ENCODE peak calls at places on chromosomes 13 and 19, in five cellular contexts. Q, V, S, E and W are unnamed samples.

GRCh38 chr19:45767881-45768643 is 990 bp downstream of the SIX5 start:
- DNase-seq in Q (peak; percentile 89), V (no peak), S (peak; percentile 91), E (peak; percentile 88), W (peak; percentile 84)

GRCh38 chr19:3441089-3441985 is 39.0 kb downstream of the SMIM24 start:
- DNase-seq in Q (peak; percentile 58), V (no peak), S (peak; percentile 66), E (no peak), W (no peak)

GRCh38 chr19:4851551-4852290 is 15.7 kb downstream of the PLIN3 start:
- DNase-seq in Q (peak; percentile 90), V (no peak), S (peak; percentile 87), E (peak; percentile 86), W (peak; percentile 63)

GRCh38 chr13:44507639-44508038 is 68.5 kb downstream of the TSC22D1 start:
- DNase-seq in Q (no peak), V (no peak), S (no peak), E (no peak), W (no peak)

GRCh38 chr19:20863176-20863575 is 59.9 kb upstream of the ZNF85 start:
- DNase-seq in Q (no peak), V (no peak), S (no peak), E (no peak), W (peak; percentile 11)

GRCh38 chr13:111521030-111521429 is 200.6 kb downstream of the TEX29 start:
- DNase-seq in Q (peak; percentile 51), V (no peak), S (no peak), E (peak; percentile 56), W (no peak)

GRCh38 chr19:44615529-44616247 is 2.3 kb downstream of the IGSF23 start:
- DNase-seq in Q (no peak), V (no peak), S (no peak), E (no peak), W (no peak)

GRCh38 chr13:47903836-47904235 is 97.2 kb downstream of the SUCLA2 start:
- DNase-seq in Q (no peak), V (no peak), S (no peak), E (no peak), W (no peak)

GRCh38 chr13:111897178-111897845 is 169.6 kb upstream of the SOX1 start:
- DNase-seq in Q (no peak), V (no peak), S (peak; percentile 29), E (peak; percentile 47), W (no peak)

GRCh38 chr13:71718931-71719330 is 148.1 kb downstream of the DACH1 start:
- DNase-seq in Q (no peak), V (no peak), S (no peak), E (no peak), W (no peak)

DNA sequence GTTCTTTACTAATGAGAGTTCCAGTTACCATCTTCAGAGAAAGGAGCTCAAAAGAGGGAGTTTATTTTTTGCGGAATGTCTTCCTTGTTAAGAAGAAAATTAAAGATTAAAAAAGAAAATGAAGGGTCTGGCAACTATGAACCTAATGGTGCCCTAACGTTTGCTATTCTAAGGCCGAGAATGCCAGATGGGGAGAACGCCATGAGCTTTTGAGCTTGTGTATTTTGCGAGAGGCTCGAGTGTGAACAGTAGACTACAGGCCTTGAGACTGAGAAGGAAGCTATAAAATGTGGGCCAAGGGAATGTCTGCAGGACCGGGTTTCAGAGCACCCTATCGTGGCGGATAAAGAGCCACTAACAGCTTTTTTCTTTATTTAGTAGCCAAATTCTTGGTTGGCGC is 6.7 kb downstream of the FGF14 start:
- DNase-seq in Q (no peak), V (no peak), S (no peak), E (no peak), W (no peak)
- TF ChIP-seq CTCF in Q (no peak), V (no peak), S (no peak), E (no peak), W (no peak)

DNA sequence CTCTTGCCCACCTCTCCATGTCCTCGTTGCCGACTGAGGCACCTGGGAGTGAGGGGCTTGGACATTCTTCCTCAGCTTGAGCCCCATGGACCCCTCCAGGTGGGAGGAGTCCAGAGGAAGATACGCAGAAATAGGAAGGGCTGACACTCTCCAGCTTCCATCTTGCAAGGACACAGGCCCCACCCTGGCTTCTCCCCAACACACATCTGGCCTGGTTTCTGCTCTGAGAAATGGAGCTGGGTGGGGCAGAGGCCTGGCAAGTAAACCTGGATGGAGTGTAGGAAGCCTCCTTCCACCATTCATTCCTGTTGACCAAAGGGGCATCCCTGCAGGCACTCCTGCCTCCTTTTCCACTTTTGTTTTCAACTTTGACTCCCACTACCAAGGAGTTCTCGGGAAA is 50.5 kb downstream of the NFIX start:
- DNase-seq in Q (no peak), V (no peak), S (no peak), E (no peak), W (no peak)
- H3K4me1 ChIP-seq in Q (peaks cover 19% of the 10 kb centered on the region), V (peaks cover 27% of the 10 kb centered on the region), S (peaks cover 84% of the 10 kb centered on the region), E (peaks cover 83% of the 10 kb centered on the region), W (peaks cover 31% of the 10 kb centered on the region)

DNA sequence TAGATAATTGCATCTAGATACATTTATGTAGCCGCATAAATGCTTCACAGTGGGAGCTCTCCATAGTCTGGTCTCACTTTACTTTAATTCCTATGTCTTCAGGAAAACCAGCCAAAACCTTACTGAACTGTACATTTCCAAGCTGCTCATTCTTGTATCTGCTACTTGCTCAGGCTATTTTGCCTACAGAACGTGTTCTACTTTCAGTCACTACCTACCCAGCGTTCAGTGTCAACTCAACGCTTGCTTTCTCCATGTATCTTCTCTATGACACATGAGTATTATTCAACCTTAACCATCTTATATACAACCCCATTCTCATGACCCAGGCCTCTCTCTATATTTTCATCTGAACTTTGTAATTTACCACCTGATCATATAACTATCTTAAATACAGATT is 101.9 kb downstream of the KLF12 start:
- DNase-seq in Q (no peak), V (no peak), S (no peak), E (no peak), W (no peak)
- H3K4me3 ChIP-seq in Q (no peak overlapping the region), V (no peak overlapping the region), S (peak overlapping the region; percentile 8), E (no peak overlapping the region), W (no peak overlapping the region)

GRCh38 chr19:9644472-9644871 is 23.4 kb upstream of the ZNF561 start:
- DNase-seq in Q (no peak), V (no peak), S (no peak), E (no peak), W (no peak)
- TF ChIP-seq CTCF in Q (no peak), V (no peak), S (no peak), E (no peak), W (no peak)

GRCh38 chr13:114065926-114066774 is 66.3 kb downstream of the RASA3 start:
- DNase-seq in Q (peak; percentile 85), V (no peak), S (peak; percentile 82), E (no peak), W (no peak)

GRCh38 chr13:114067886-114068722 is 64.3 kb downstream of the RASA3 start:
- DNase-seq in Q (peak; percentile 82), V (no peak), S (peak; percentile 61), E (peak; percentile 66), W (no peak)

GRCh38 chr13:114066956-114067355 is 65.5 kb downstream of the RASA3 start:
- DNase-seq in Q (peak; percentile 66), V (no peak), S (no peak), E (no peak), W (no peak)

GRCh38 chr13:114068723-114069322 is 63.6 kb downstream of the RASA3 start:
- DNase-seq in Q (peak; percentile 82), V (no peak), S (peak; percentile 80), E (peak; percentile 72), W (peak; percentile 44)

GRCh38 chr13:114067381-114067885 is 65.0 kb downstream of the RASA3 start:
- DNase-seq in Q (no peak), V (no peak), S (no peak), E (no peak), W (no peak)
- H3K4me1 ChIP-seq in Q (peaks cover 51% of the 10 kb centered on the region), V (peaks cover 27% of the 10 kb centered on the region), S (peaks cover 62% of the 10 kb centered on the region), E (peaks cover 60% of the 10 kb centered on the region), W (peaks cover 44% of the 10 kb centered on the region)

GRCh38 chr13:43297967-43298366 is 274.6 kb downstream of the DNAJC15 start:
- DNase-seq in Q (no peak), V (no peak), S (no peak), E (no peak), W (no peak)

GRCh38 chr13:43300817-43301216 is 277.4 kb downstream of the DNAJC15 start:
- DNase-seq in Q (no peak), V (no peak), S (no peak), E (no peak), W (no peak)

GRCh38 chr13:43303040-43303729 is 279.8 kb downstream of the DNAJC15 start:
- DNase-seq in Q (no peak), V (no peak), S (peak; percentile 80), E (peak; percentile 70), W (peak; percentile 80)

GRCh38 chr13:43301341-43301969 is 278.1 kb downstream of the DNAJC15 start:
- DNase-seq in Q (no peak), V (no peak), S (no peak), E (no peak), W (no peak)

GRCh38 chr13:43298799-43299198 is 275.4 kb downstream of the DNAJC15 start:
- DNase-seq in Q (no peak), V (no peak), S (no peak), E (no peak), W (no peak)
- H3K4me3 ChIP-seq in Q (no peak overlapping the region), V (no peak overlapping the region), S (no peak overlapping the region), E (no peak overlapping the region), W (no peak overlapping the region)

GRCh38 chr19:58388175-58388526 is 1.1 kb downstream of the RPS5 start:
- DNase-seq in Q (no peak), V (no peak), S (no peak), E (no peak), W (no peak)

GRCh38 chr19:58386576-58387337 is at the start of gene RPS5:
- DNase-seq in Q (peak; percentile 95), V (peak; percentile 92), S (peak; percentile 98), E (peak; percentile 98), W (peak; percentile 97)

GRCh38 chr19:58385313-58386165 is 1.5 kb upstream of the RPS5 start:
- DNase-seq in Q (peak; percentile 58), V (no peak), S (no peak), E (no peak), W (no peak)

GRCh38 chr19:58386166-58386575 is 898 bp upstream of the RPS5 start:
- DNase-seq in Q (no peak), V (no peak), S (no peak), E (no peak), W (no peak)

DNA sequence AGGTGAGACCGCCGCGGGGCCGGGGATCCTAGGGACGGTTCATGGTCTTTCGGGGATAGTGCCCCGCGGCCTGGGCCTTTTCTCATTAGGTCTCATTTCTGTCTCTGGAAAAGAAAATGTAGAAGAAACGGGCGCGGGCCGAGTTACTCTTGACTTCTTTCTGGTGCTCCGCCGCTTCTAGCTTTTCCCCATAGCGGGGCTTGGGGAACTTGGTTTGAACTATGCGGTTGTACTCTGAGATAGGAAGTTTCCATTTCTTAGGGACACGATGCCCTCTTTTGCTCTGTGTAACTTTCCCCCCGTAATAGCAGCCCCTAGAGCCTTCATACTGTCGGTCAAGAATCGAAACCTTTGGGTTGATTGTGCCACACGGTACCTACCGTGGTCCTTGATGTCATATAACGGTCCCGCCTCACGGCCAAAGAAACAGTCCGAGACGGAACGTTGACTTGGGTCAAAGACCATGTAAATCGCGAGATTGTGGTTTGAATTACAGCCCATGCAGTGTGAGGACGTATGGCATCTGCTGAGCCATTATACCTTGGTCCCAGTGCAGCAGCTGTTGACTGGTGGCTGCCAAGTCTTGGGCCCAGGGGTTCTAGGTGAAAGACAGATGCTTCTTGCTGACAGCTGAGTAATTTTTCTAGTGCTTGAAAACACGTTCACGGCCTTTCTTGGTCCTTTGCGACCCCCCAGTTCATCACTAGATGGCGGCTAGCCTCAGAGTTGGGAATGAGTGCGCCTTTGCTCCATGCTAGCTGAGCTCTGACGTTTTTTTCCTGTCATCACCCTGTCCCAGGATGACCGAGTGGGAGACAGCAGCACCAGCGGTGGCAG is 487 bp downstream of the RPS5 start:
- DNase-seq in Q (no peak), V (no peak), S (no peak), E (no peak), W (no peak)
- TF ChIP-seq CTCF in Q (no peak), V (no peak), S (no peak), E (no peak), W (no peak)